ENCODE peak calls at places on chromosomes 4 and X, in four cellular contexts. U, A, X and V are unnamed samples.

GRCh38 chrX:47311857-47312774 is 58.3 kb upstream of the ZNF157 start:
- DNase-seq in U (no peak), A (peak), X (peak), V (peak)

GRCh38 chrX:68936608-68937007 is 107.8 kb downstream of the EFNB1 start:
- DNase-seq in U (no peak), A (peak), X (no peak), V (peak)

GRCh38 chr4:10577018-10577417 is 107.5 kb downstream of the CLNK start:
- DNase-seq in U (no peak), A (no peak), X (no peak), V (no peak)

GRCh38 chr4:127188847-127189246 is 443.9 kb upstream of the INTU start:
- DNase-seq in U (no peak), A (peak), X (no peak), V (no peak)

GRCh38 chr4:16116019-16116418 is 32.2 kb upstream of the PROM1 start:
- DNase-seq in U (no peak), A (no peak), X (no peak), V (no peak)

GRCh38 chr4:75235359-75235951 is 278.7 kb downstream of the RCHY1 start:
- DNase-seq in U (no peak), A (peak), X (no peak), V (peak)

GRCh38 chrX:122934131-122934530 is 249.9 kb upstream of the GRIA3 start:
- DNase-seq in U (no peak), A (no peak), X (no peak), V (no peak)

GRCh38 chr4:16524379-16524778 is 298.1 kb upstream of the TAPT1 start:
- DNase-seq in U (no peak), A (no peak), X (no peak), V (no peak)

GRCh38 chr4:41140410-41140809 is 73.9 kb downstream of the APBB2 start:
- DNase-seq in U (no peak), A (no peak), X (no peak), V (no peak)

GRCh38 chrX:45233541-45233940 is 32.9 kb upstream of the DIPK2B start:
- DNase-seq in U (no peak), A (peak), X (no peak), V (no peak)

GRCh38 chr4:149311076-149311475 is 504.6 kb downstream of the IQCM start:
- DNase-seq in U (no peak), A (no peak), X (no peak), V (no peak)

GRCh38 chr4:61540944-61541343 is 340.8 kb downstream of the ADGRL3 start:
- DNase-seq in U (no peak), A (no peak), X (no peak), V (no peak)

GRCh38 chr4:156294577-156294976 is 340.9 kb upstream of the CTSO start:
- DNase-seq in U (peak), A (peak), X (no peak), V (peak)

GRCh38 chr4:7444731-7445130 is 10.0 kb upstream of the PSAPL1 start:
- DNase-seq in U (no peak), A (no peak), X (no peak), V (no peak)

GRCh38 chr4:39036172-39036571 is 4.0 kb upstream of the TMEM156 start:
- DNase-seq in U (no peak), A (peak), X (no peak), V (no peak)

GRCh38 chrX:33204889-33205288 is 6.5 kb downstream of the DMD start:
- DNase-seq in U (no peak), A (no peak), X (no peak), V (no peak)

GRCh38 chrX:65821721-65822496 is 154.5 kb downstream of the MSN start:
- DNase-seq in U (no peak), A (no peak), X (no peak), V (no peak)

GRCh38 chr4:21879187-21879586 is 69.4 kb downstream of the KCNIP4 start:
- DNase-seq in U (no peak), A (peak), X (peak), V (peak)

GRCh38 chr4:182307746-182308145 is 64.5 kb downstream of the TENM3 start:
- DNase-seq in U (no peak), A (peak), X (no peak), V (no peak)

GRCh38 chr4:108117473-108118182 is 51.1 kb downstream of the LEF1 start:
- DNase-seq in U (peak), A (peak), X (peak), V (no peak)

GRCh38 chr4:10066206-10066605 is 44.9 kb upstream of the SLC2A9 start:
- DNase-seq in U (no peak), A (no peak), X (no peak), V (no peak)

GRCh38 chr4:28247805-28248204 is 1387.2 kb downstream of the STIM2 start:
- DNase-seq in U (no peak), A (no peak), X (no peak), V (no peak)

GRCh38 chrX:149804102-149804501 is 22.4 kb downstream of the MAGEA9 start:
- DNase-seq in U (no peak), A (no peak), X (no peak), V (no peak)

GRCh38 chr4:67934628-67935027 is 28.7 kb downstream of the TMPRSS11A start:
- DNase-seq in U (no peak), A (no peak), X (no peak), V (no peak)

GRCh38 chrX:123920065-123920785 is 41.3 kb upstream of the STAG2 start:
- DNase-seq in U (no peak), A (peak), X (no peak), V (peak)

GRCh38 chr4:71231073-71231752 is 107.6 kb upstream of the SLC4A4 start:
- DNase-seq in U (no peak), A (no peak), X (no peak), V (no peak)

GRCh38 chr4:169225812-169226211 is 44.9 kb downstream of the SH3RF1 start:
- DNase-seq in U (no peak), A (peak), X (no peak), V (no peak)

DNA sequence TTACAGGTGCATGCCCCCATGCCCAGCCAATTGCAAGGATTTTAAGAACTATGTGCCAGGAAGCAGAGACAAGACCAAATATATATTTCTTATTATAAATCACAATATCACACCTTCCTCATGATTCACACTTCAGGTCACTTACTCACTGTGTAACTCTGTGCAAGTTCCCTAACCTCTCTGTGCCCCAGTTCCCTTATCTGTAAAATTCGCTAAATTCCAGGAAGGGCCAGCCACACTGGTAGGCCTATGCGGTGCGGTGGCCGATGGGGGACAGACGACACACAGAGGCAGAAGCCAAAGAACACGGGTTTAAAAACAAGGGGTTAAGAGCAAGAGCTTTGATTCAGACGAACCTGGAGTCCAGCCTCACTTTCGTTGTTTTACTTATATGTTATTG is 2.8 kb downstream of the TRIM2 start:
- DNase-seq in U (no peak), A (no peak), X (peak), V (no peak)
- H2BK12ac ChIP-seq in U (no peak), A (no peak), X (peak), V (no peak)

GRCh38 chrX:119887721-119888425 is 7.8 kb upstream of the AKAP14 start:
- DNase-seq in U (no peak), A (peak), X (peak), V (peak)
- H3K4me3 ChIP-seq in U (peak), A (peak), X (peak), V (no peak)

DNA sequence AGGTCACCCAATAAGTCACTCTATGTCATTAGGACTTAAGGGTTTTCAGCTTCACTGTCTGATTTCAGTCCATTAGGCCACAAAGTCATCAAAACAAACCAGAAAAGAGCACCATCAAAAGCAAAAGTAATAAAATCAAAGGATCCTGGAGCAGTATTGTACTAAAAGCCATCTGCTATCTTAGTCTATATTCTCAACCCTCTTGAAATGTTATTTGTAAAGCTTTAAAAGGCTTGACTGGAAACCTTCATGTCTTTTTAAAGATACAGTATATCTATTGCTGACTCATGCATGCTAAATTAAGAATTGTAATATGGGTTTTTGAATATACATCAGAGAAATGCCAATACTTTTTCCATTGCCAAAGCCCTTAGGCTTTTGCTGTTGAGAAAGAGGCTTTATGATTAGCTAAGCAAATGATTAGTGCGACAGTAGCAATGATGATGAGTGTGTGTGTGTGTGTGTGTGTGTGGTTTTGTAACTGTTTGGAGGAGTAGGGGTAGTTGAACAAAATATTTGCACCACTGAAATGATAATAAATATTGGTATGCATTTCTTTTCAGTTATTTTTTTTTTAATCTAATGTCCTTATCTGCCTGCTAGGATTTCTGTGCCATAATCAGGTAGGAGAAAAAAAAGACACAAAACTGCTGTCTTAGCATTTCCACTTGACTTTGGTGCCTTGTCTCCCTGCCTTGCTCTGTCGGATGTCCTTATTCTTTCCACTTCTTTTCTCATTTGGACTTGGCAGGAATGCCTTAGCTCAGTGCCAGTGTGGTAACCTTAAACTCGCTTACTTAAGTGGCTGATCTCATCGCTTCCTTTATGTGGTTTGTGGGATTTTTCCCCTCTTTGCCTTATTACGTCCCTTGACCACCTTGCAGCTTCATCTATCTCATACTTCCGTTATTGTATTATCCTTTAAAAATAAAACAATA is 119.7 kb downstream of the PCDH7 start:
- DNase-seq in U (no peak), A (peak), X (no peak), V (no peak)
- H2AK5ac ChIP-seq in U (no peak), A (no peak), X (no peak), V (no peak)

DNA sequence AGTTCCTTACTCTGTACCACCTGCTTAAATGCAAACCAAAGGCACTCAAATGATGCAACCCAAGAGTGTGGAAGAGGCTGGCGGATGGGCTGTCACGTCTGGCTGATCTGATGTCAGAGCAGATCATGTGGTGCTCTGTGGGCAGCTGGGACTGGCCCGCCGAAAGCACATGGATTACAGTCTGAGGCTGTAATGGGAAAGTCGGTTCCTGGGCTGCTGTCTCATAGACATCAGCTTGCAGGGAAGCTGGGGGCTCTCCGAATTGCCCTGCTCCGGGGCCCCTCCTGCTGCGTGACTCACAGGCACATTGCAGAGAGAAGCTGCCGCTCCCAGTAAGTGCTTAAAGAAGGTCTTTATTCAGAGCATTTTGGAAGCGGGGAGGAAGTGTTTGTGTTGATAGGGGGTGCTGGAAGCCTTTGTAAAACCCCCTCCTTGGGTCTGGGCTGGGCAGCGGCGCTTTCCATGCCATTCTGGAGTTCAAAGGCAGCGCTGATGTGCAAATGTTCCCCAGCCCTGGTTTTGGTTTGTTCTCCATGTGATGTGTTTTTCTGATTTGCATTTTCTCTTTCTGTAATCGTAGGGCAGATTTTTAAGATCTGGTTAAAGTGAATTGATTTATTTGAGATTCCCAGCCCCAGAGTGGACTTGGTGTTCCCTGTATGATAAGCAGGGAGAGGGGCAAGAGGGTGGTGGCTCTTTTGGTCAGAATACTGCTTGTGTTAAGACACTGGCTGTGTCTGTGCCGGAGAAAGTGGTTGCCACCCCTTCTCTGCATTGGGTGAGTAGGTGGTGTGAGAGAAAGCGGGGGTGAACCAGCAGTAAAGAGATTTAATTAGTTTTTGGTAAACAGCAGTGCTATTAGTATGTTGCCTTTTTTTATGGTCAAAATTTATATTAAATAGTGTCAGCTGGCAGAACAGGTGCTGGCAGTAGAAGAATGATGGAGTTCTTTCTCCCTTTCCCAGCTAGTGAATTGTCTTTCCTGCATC is 181.3 kb downstream of the LARP7 start:
- DNase-seq in U (peak), A (peak), X (peak), V (peak)
- H2BK12ac ChIP-seq in U (peak), A (peak), X (no peak), V (no peak)

GRCh38 chr4:704971-705277 is 708 bp upstream of the PCGF3 start:
- DNase-seq in U (no peak), A (no peak), X (no peak), V (no peak)
- H3K4me3 ChIP-seq in U (peak), A (peak), X (peak), V (no peak)

DNA sequence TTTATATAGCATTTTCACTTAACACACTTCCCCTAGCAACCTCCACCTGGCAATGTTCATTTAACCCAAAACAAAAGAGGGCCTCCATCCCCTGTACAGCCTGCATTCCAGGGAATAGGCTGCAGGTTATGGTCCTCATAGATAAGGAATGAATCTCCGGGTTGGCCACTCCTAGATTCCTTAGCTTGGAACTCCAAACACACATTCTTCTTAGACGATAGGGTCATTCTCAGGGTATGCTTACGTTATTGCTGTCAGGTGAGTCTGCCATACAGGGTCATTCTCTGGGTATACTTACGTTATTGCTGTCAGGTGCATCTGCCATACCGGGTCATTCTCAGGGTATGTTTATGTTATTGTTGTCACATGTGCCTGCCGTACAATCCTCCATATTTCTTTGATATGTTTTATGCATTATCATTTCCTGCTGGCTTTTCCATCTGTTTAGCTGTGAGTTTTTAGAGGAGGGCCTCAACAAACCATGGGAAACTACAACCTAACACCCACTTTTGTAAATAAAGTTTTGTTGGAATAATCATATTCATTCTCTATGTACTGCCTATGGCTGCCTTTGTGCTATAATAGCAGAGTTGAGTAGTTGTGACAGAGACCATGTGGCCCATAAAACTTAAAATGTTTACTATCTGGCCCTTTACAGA is 8.3 kb upstream of the AFF1 start:
- DNase-seq in U (no peak), A (no peak), X (no peak), V (peak)
- H2AK5ac ChIP-seq in U (no peak), A (peak), X (no peak), V (no peak)

DNA sequence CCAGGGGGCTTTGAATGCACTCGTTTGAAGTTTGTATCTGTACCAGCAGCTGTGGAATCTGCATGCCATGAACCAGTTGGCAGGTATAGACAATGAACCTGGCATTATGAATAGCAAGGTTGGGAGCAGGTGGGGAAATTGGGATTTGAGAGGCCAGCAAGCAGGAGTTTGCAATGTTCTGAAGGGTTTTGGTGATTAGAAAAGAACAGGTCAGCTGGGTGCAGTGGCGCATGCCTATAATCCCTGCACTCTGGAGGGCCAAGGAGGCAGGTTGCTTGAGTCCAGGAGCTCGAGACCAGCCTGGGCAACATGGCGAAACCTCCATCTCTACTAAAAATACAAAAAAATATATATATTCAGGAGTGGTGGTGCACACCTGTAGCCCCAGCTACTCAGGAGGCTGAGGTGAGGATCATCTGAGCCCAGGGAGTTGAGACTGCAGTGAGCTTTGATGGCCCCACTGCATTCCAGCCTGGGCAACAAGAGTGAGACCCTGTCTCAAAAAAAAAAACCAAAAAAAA is 64.0 kb downstream of the TSC22D3 start:
- DNase-seq in U (no peak), A (peak), X (no peak), V (no peak)
- H2BK12ac ChIP-seq in U (no peak), A (no peak), X (no peak), V (no peak)

DNA sequence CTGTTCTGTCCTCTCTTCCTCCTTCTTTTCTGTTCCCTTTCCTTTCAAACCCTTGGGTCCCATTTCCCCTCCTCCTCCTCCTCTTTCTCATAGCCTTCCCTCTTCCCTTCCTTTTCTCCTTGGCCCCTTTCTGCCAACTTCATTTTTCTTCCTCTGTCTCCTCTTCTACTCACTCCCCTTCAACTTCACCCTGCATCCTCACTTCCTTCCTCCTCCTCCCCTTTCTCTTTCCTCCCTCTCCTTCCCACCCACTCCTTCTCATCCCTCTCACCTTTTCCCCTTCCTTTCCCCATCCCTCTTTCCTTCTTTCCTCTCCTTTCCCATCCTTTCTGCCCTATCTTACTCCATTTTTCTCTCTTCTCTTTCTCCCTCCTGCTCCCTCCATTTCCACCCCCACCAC is 360.6 kb downstream of the MID1IP1 start:
- DNase-seq in U (no peak), A (no peak), X (no peak), V (no peak)
- H3K4me3 ChIP-seq in U (no peak), A (no peak), X (peak), V (no peak)

DNA sequence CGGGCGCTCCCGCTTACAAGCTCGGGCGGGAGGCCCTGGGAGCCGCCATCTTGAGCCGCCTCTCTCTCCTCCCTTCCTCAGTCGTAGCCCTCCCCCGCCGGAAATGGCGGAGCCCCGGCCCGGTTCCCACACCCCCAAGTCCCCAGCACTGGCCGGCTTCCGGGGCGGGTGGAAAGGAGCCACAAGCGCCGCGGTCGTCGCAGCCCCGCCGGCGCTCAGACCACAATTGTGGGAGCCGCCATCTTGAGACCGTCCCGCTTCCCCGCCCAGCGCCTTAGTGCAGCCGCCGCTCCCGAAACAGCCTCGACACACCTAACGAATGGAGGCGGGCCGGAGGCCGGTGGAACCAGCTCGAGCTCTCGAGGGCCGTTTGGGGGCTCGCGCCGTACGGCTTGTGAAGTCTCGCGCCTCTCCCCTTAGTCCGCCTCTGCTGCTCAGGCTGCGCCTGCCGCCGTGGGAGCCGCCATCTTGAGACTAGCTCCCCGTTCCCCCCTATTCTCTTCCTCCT is 440 bp downstream of the HCFC1 start:
- DNase-seq in U (peak), A (peak), X (peak), V (peak)
- H2AK5ac ChIP-seq in U (peak), A (no peak), X (peak), V (peak)

GRCh38 chrX:43973249-43973672 is at the start of gene NDP:
- DNase-seq in U (no peak), A (no peak), X (no peak), V (no peak)
- H2BK12ac ChIP-seq in U (no peak), A (no peak), X (no peak), V (no peak)